ENCODE peak calls at places on chromosomes 7 and 10, in eight cellular contexts. K, E, I, P, N, X, S and O are unnamed samples.

GRCh38 chr10:119853584-119853983 is 19.1 kb downstream of the MCMBP start:
- DNase-seq in K (no peak), E (no peak), I (no peak), P (no peak), N (no peak), X (no peak), S (no peak), O (no peak)

GRCh38 chr10:5416981-5417380 is 4.6 kb downstream of the NET1 start:
- DNase-seq in K (no peak), E (no peak), I (peak), P (no peak), N (no peak), X (no peak), S (no peak), O (peak)

GRCh38 chr10:29687411-29688160 is 52.8 kb upstream of the SVIL start:
- DNase-seq in K (no peak), E (no peak), I (no peak), P (no peak), N (no peak), X (no peak), S (peak), O (peak)

GRCh38 chr10:129494740-129495139 is 27.7 kb downstream of the MGMT start:
- DNase-seq in K (no peak), E (no peak), I (no peak), P (no peak), N (no peak), X (no peak), S (no peak), O (no peak)

GRCh38 chr7:2799253-2799652 is 44.9 kb downstream of the GNA12 start:
- DNase-seq in K (no peak), E (no peak), I (no peak), P (no peak), N (no peak), X (no peak), S (no peak), O (no peak)

GRCh38 chr10:75773139-75773801 is 341.8 kb downstream of the LRMDA start:
- DNase-seq in K (peak), E (no peak), I (no peak), P (no peak), N (no peak), X (peak), S (peak), O (peak)

GRCh38 chr10:6583447-6583846 is 3.4 kb upstream of the PRKCQ start:
- DNase-seq in K (no peak), E (no peak), I (no peak), P (no peak), N (no peak), X (no peak), S (no peak), O (no peak)

GRCh38 chr10:102617816-102618215 is 26.5 kb upstream of the TRIM8 start:
- DNase-seq in K (no peak), E (no peak), I (no peak), P (no peak), N (no peak), X (no peak), S (no peak), O (no peak)

GRCh38 chr10:4607681-4608080 is 218.3 kb upstream of the AKR1E2 start:
- DNase-seq in K (no peak), E (no peak), I (no peak), P (no peak), N (no peak), X (no peak), S (no peak), O (no peak)

GRCh38 chr10:13987472-13987871 is 343.3 kb downstream of the FRMD4A start:
- DNase-seq in K (peak), E (no peak), I (no peak), P (no peak), N (no peak), X (peak), S (peak), O (peak)

GRCh38 chr10:110267246-110267645 is 37.5 kb downstream of the SMNDC1 start:
- DNase-seq in K (no peak), E (no peak), I (no peak), P (no peak), N (no peak), X (no peak), S (no peak), O (no peak)

GRCh38 chr10:110273474-110273873 is 31.2 kb downstream of the SMNDC1 start:
- DNase-seq in K (peak), E (no peak), I (no peak), P (no peak), N (no peak), X (peak), S (peak), O (peak)

GRCh38 chr10:110268931-110269640 is 35.6 kb downstream of the SMNDC1 start:
- DNase-seq in K (no peak), E (no peak), I (no peak), P (no peak), N (peak), X (no peak), S (no peak), O (no peak)

GRCh38 chr10:110268442-110268841 is 36.3 kb downstream of the SMNDC1 start:
- DNase-seq in K (no peak), E (no peak), I (no peak), P (peak), N (no peak), X (no peak), S (no peak), O (no peak)

GRCh38 chr10:110269641-110270318 is 34.9 kb downstream of the SMNDC1 start:
- DNase-seq in K (no peak), E (no peak), I (no peak), P (peak), N (no peak), X (no peak), S (peak), O (peak)
- H2AFZ ChIP-seq in K (peak), E (no peak), I (no peak), P (no peak), N (no peak), X (no peak), S (no peak), O (peak)

DNA sequence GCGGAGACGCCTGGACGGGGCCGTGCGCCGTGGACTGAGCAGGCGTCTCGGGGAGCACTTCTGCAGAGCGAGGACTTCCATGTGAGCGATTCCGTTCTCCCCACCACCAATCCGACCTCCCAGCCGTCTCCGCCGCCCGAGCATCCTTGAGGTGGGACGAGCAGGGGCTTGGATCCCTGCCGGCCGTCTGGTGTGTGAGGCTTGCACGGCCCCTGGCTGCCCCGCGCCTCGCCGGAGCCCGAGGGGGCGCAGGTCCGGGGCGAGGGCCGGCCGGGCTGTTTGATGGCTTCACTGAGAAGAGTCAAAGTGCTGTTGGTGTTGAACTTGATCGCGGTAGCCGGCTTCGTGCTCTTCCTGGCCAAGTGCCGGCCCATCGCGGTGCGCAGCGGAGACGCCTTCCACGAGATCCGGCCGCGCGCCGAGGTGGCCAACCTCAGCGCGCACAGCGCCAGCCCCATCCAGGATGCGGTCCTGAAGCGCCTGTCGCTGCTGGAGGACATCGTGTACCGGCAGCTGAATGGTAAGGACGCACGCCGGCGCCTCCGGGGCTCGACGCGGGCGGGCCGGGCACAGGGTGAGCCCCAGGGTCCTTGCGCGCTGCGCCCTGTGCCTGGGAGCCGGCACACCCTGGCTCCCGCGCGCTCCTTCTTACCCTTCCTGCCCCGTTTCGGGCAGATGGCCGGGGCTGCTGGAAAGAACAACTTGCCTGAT is 732 bp downstream of the GALNT17 start:
- DNase-seq in K (no peak), E (no peak), I (no peak), P (no peak), N (peak), X (no peak), S (no peak), O (no peak)
- H2AFZ ChIP-seq in K (no peak), E (no peak), I (no peak), P (no peak), N (no peak), X (no peak), S (no peak), O (no peak)

GRCh38 chr7:16028651-16029050 is 342.2 kb upstream of the MEOX2 start:
- DNase-seq in K (no peak), E (no peak), I (no peak), P (no peak), N (no peak), X (no peak), S (peak), O (peak)

GRCh38 chr7:16026253-16027020 is 340.0 kb upstream of the MEOX2 start:
- DNase-seq in K (no peak), E (no peak), I (no peak), P (no peak), N (no peak), X (no peak), S (peak), O (peak)

GRCh38 chr7:16025696-16026095 is 339.2 kb upstream of the MEOX2 start:
- DNase-seq in K (no peak), E (no peak), I (no peak), P (no peak), N (no peak), X (no peak), S (no peak), O (peak)

GRCh38 chr7:16028103-16028502 is 341.6 kb upstream of the MEOX2 start:
- DNase-seq in K (peak), E (no peak), I (no peak), P (no peak), N (no peak), X (no peak), S (peak), O (peak)

GRCh38 chr7:16027396-16027795 is 340.9 kb upstream of the MEOX2 start:
- DNase-seq in K (no peak), E (no peak), I (no peak), P (no peak), N (no peak), X (no peak), S (peak), O (no peak)
- H2AFZ ChIP-seq in K (no peak), E (no peak), I (no peak), P (no peak), N (no peak), X (no peak), S (no peak), O (no peak)

GRCh38 chr10:7752251-7752650 is 35.5 kb downstream of the KIN start:
- DNase-seq in K (no peak), E (no peak), I (no peak), P (no peak), N (no peak), X (no peak), S (no peak), O (no peak)

GRCh38 chr10:7755103-7755502 is 32.7 kb downstream of the KIN start:
- DNase-seq in K (no peak), E (no peak), I (no peak), P (no peak), N (no peak), X (no peak), S (no peak), O (no peak)

GRCh38 chr10:7744307-7744706 is 41.2 kb downstream of the ITIH2 start:
- DNase-seq in K (no peak), E (no peak), I (no peak), P (no peak), N (no peak), X (no peak), S (no peak), O (no peak)

GRCh38 chr10:7750222-7750621 is 37.6 kb downstream of the KIN start:
- DNase-seq in K (peak), E (no peak), I (no peak), P (no peak), N (no peak), X (no peak), S (no peak), O (no peak)
- H2AFZ ChIP-seq in K (no peak), E (no peak), I (no peak), P (no peak), N (no peak), X (no peak), S (no peak), O (no peak)

GRCh38 chr7:142777318-142777717 is 6.5 kb downstream of the PRSS2 start:
- DNase-seq in K (no peak), E (no peak), I (no peak), P (no peak), N (no peak), X (no peak), S (no peak), O (no peak)
- H2AFZ ChIP-seq in K (no peak), E (no peak), I (no peak), P (no peak), N (no peak), X (no peak), S (no peak), O (no peak)